ENCODE peak calls at places on chromosome 1, in ten cellular contexts. One of them, this sample, is unnamed.

GRCh38 chr1:185585770-185586169 is 148.4 kb upstream of the HMCN1 start:
- DNase-seq in tibial artery: no peak
- DNase-seq in iPS DF 6.9: no peak
- DNase-seq in ovary: no peak
- DNase-seq in colonic mucosa: peak
- DNase-seq in lower lobe of right lung: no peak
- DNase-seq in pancreas: no peak
- DNase-seq in AG04450: no peak
- DNase-seq in heart right ventricle: no peak
- DNase-seq in tibial nerve: no peak
- DNase-seq in this sample: no peak

GRCh38 chr1:174118726-174119125 is 40.6 kb upstream of the RABGAP1L start:
- DNase-seq in tibial artery: no peak
- DNase-seq in iPS DF 6.9: no peak
- DNase-seq in ovary: no peak
- DNase-seq in colonic mucosa: no peak
- DNase-seq in lower lobe of right lung: no peak
- DNase-seq in pancreas: no peak
- DNase-seq in AG04450: no peak
- DNase-seq in heart right ventricle: no peak
- DNase-seq in tibial nerve: no peak
- DNase-seq in this sample: no peak

GRCh38 chr1:44650159-44650831 is 24.0 kb downstream of the TMEM53 start:
- DNase-seq in tibial artery: no peak
- DNase-seq in iPS DF 6.9: no peak
- DNase-seq in ovary: no peak
- DNase-seq in colonic mucosa: no peak
- DNase-seq in lower lobe of right lung: no peak
- DNase-seq in pancreas: peak
- DNase-seq in AG04450: no peak
- DNase-seq in heart right ventricle: peak
- DNase-seq in tibial nerve: no peak
- DNase-seq in this sample: no peak

GRCh38 chr1:29381426-29381825 is 145.1 kb downstream of the PTPRU start:
- DNase-seq in tibial artery: no peak
- DNase-seq in iPS DF 6.9: no peak
- DNase-seq in ovary: no peak
- DNase-seq in colonic mucosa: no peak
- DNase-seq in lower lobe of right lung: no peak
- DNase-seq in pancreas: no peak
- DNase-seq in AG04450: no peak
- DNase-seq in heart right ventricle: no peak
- DNase-seq in tibial nerve: no peak
- DNase-seq in this sample: no peak

GRCh38 chr1:17849216-17849615 is 94.1 kb downstream of the ACTL8 start:
- DNase-seq in tibial artery: no peak
- DNase-seq in iPS DF 6.9: no peak
- DNase-seq in ovary: no peak
- DNase-seq in colonic mucosa: no peak
- DNase-seq in lower lobe of right lung: no peak
- DNase-seq in pancreas: no peak
- DNase-seq in AG04450: no peak
- DNase-seq in heart right ventricle: no peak
- DNase-seq in tibial nerve: no peak
- DNase-seq in this sample: no peak

GRCh38 chr1:3822421-3822820 is 26.1 kb upstream of the LRRC47 start:
- DNase-seq in tibial artery: peak
- DNase-seq in iPS DF 6.9: no peak
- DNase-seq in ovary: no peak
- DNase-seq in colonic mucosa: no peak
- DNase-seq in lower lobe of right lung: peak
- DNase-seq in pancreas: no peak
- DNase-seq in AG04450: no peak
- DNase-seq in heart right ventricle: no peak
- DNase-seq in tibial nerve: no peak
- DNase-seq in this sample: no peak

GRCh38 chr1:2194319-2194897 is at the start of gene FAAP20:
- DNase-seq in tibial artery: no peak
- DNase-seq in iPS DF 6.9: no peak
- DNase-seq in ovary: no peak
- DNase-seq in colonic mucosa: no peak
- DNase-seq in lower lobe of right lung: no peak
- DNase-seq in pancreas: no peak
- DNase-seq in AG04450: no peak
- DNase-seq in heart right ventricle: peak
- DNase-seq in tibial nerve: no peak
- DNase-seq in this sample: no peak

GRCh38 chr1:186435336-186435735 is 25.6 kb downstream of the PDC start:
- DNase-seq in tibial artery: no peak
- DNase-seq in iPS DF 6.9: no peak
- DNase-seq in ovary: no peak
- DNase-seq in colonic mucosa: no peak
- DNase-seq in lower lobe of right lung: no peak
- DNase-seq in pancreas: no peak
- DNase-seq in AG04450: no peak
- DNase-seq in heart right ventricle: no peak
- DNase-seq in tibial nerve: no peak
- DNase-seq in this sample: no peak

GRCh38 chr1:81158592-81158991 is 642.1 kb upstream of the ADGRL2 start:
- DNase-seq in tibial artery: no peak
- DNase-seq in iPS DF 6.9: no peak
- DNase-seq in ovary: peak
- DNase-seq in colonic mucosa: no peak
- DNase-seq in lower lobe of right lung: no peak
- DNase-seq in pancreas: no peak
- DNase-seq in AG04450: no peak
- DNase-seq in heart right ventricle: no peak
- DNase-seq in tibial nerve: no peak
- DNase-seq in this sample: no peak

GRCh38 chr1:228001738-228002535 is 4.9 kb upstream of the WNT3A start:
- DNase-seq in tibial artery: peak
- DNase-seq in iPS DF 6.9: no peak
- DNase-seq in ovary: no peak
- DNase-seq in colonic mucosa: no peak
- DNase-seq in lower lobe of right lung: no peak
- DNase-seq in pancreas: no peak
- DNase-seq in AG04450: no peak
- DNase-seq in heart right ventricle: no peak
- DNase-seq in tibial nerve: no peak
- DNase-seq in this sample: no peak

DNA sequence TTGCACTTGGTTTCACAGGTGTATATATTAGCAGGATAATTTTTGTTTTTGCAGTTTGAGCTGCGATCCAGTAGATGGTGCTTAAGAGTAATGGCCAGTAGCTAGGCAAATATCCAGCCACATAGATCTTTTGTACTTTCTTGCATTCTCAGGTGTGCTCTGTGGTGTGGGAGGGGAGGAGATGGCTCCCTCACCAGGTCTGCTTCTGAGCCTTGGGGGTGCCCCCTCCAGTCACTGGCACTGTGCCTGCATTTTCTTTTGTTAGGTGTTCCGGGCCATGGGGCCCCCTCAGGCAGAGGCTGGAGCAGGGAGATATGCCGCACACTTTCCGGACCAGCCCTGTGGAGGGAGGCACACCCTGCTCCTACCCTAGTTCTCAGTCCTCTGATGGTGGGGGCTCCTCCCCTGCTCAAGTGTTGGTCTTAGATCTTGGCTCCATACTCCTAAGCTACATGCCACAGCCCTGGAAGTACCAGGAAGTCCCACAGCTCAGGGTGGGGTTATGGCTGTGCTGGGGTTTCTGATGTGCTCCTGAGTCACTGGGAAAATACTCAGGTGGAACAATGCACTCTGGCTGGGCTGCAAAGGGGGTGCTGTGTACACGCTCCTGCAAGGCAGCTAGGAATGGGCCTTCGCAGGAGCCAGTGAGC is 197.6 kb upstream of the DMRTA2 start:
- DNase-seq in tibial artery: no peak
- DNase-seq in iPS DF 6.9: peak
- DNase-seq in ovary: no peak
- DNase-seq in colonic mucosa: peak
- DNase-seq in lower lobe of right lung: peak
- DNase-seq in pancreas: no peak
- DNase-seq in AG04450: no peak
- DNase-seq in heart right ventricle: no peak
- DNase-seq in tibial nerve: no peak
- DNase-seq in this sample: no peak
- H3K4me3 ChIP-seq in tibial artery: no peak
- H3K4me3 ChIP-seq in iPS DF 6.9: no peak
- H3K4me3 ChIP-seq in ovary: no peak
- H3K4me3 ChIP-seq in colonic mucosa: no peak
- H3K4me3 ChIP-seq in lower lobe of right lung: no peak
- H3K4me3 ChIP-seq in pancreas: no peak
- H3K4me3 ChIP-seq in AG04450: no peak
- H3K4me3 ChIP-seq in heart right ventricle: no peak
- H3K4me3 ChIP-seq in tibial nerve: no peak
- H3K4me3 ChIP-seq in this sample: no peak

DNA sequence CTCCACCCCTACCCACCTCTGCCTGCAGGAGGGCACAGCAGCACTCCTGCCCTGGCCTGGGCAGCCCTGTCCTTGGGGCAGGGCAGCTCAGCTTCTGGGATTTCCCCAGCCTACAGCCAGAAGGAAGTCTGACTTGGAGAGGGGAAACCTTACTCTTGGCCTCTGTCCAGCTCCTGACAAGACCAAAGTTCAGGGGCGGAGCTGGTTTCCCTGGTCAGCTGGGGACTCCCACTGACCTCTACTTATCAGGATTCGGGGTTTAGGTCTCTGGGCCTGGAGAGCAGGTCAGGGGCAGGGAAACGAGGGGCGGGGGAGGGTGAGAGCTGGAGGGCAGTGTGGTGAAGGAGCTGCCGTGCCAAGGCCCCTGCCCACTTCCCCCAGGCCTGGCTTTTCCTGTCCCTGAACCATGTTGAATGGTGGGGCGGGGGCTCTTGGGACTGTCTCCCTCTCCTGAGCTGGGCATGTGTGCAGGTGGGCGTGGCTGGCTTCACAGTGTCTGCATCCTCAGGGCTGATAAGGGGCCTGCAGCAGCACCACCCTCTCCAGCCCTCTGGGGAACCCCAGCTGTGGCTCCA is 16.8 kb upstream of the ETV3 start:
- DNase-seq in tibial artery: peak
- DNase-seq in iPS DF 6.9: no peak
- DNase-seq in ovary: peak
- DNase-seq in colonic mucosa: peak
- DNase-seq in lower lobe of right lung: peak
- DNase-seq in pancreas: peak
- DNase-seq in AG04450: no peak
- DNase-seq in heart right ventricle: peak
- DNase-seq in tibial nerve: peak
- DNase-seq in this sample: no peak
- H3K27ac ChIP-seq in tibial artery: no peak
- H3K27ac ChIP-seq in iPS DF 6.9: no peak
- H3K27ac ChIP-seq in ovary: no peak
- H3K27ac ChIP-seq in colonic mucosa: peak
- H3K27ac ChIP-seq in lower lobe of right lung: peak
- H3K27ac ChIP-seq in pancreas: no peak
- H3K27ac ChIP-seq in AG04450: no peak
- H3K27ac ChIP-seq in heart right ventricle: no peak
- H3K27ac ChIP-seq in tibial nerve: no peak
- H3K27ac ChIP-seq in this sample: no peak

GRCh38 chr1:70706381-70707173 is 295.5 kb downstream of the CTH start:
- DNase-seq in tibial artery: no peak
- DNase-seq in iPS DF 6.9: no peak
- DNase-seq in ovary: no peak
- DNase-seq in colonic mucosa: no peak
- DNase-seq in lower lobe of right lung: no peak
- DNase-seq in pancreas: peak
- DNase-seq in AG04450: no peak
- DNase-seq in heart right ventricle: peak
- DNase-seq in tibial nerve: no peak
- DNase-seq in this sample: no peak
- H3K4me3 ChIP-seq in tibial artery: peak
- H3K4me3 ChIP-seq in iPS DF 6.9: peak
- H3K4me3 ChIP-seq in ovary: peak
- H3K4me3 ChIP-seq in colonic mucosa: no peak
- H3K4me3 ChIP-seq in lower lobe of right lung: peak
- H3K4me3 ChIP-seq in pancreas: peak
- H3K4me3 ChIP-seq in AG04450: peak
- H3K4me3 ChIP-seq in heart right ventricle: no peak
- H3K4me3 ChIP-seq in tibial nerve: peak
- H3K4me3 ChIP-seq in this sample: no peak

GRCh38 chr1:232968396-232968795 is 18.0 kb downstream of the NTPCR start:
- DNase-seq in tibial artery: no peak
- DNase-seq in iPS DF 6.9: no peak
- DNase-seq in ovary: no peak
- DNase-seq in colonic mucosa: no peak
- DNase-seq in lower lobe of right lung: no peak
- DNase-seq in pancreas: no peak
- DNase-seq in AG04450: no peak
- DNase-seq in heart right ventricle: no peak
- DNase-seq in tibial nerve: no peak
- DNase-seq in this sample: no peak

GRCh38 chr1:232966663-232967062 is 16.3 kb downstream of the NTPCR start:
- DNase-seq in tibial artery: no peak
- DNase-seq in iPS DF 6.9: no peak
- DNase-seq in ovary: no peak
- DNase-seq in colonic mucosa: peak
- DNase-seq in lower lobe of right lung: no peak
- DNase-seq in pancreas: no peak
- DNase-seq in AG04450: no peak
- DNase-seq in heart right ventricle: no peak
- DNase-seq in tibial nerve: no peak
- DNase-seq in this sample: no peak

GRCh38 chr1:232963366-232963765 is 13.0 kb downstream of the NTPCR start:
- DNase-seq in tibial artery: no peak
- DNase-seq in iPS DF 6.9: no peak
- DNase-seq in ovary: no peak
- DNase-seq in colonic mucosa: no peak
- DNase-seq in lower lobe of right lung: no peak
- DNase-seq in pancreas: no peak
- DNase-seq in AG04450: no peak
- DNase-seq in heart right ventricle: no peak
- DNase-seq in tibial nerve: peak
- DNase-seq in this sample: no peak

GRCh38 chr1:232965124-232965911 is 14.9 kb downstream of the NTPCR start:
- DNase-seq in tibial artery: no peak
- DNase-seq in iPS DF 6.9: no peak
- DNase-seq in ovary: no peak
- DNase-seq in colonic mucosa: no peak
- DNase-seq in lower lobe of right lung: no peak
- DNase-seq in pancreas: no peak
- DNase-seq in AG04450: no peak
- DNase-seq in heart right ventricle: no peak
- DNase-seq in tibial nerve: no peak
- DNase-seq in this sample: no peak

DNA sequence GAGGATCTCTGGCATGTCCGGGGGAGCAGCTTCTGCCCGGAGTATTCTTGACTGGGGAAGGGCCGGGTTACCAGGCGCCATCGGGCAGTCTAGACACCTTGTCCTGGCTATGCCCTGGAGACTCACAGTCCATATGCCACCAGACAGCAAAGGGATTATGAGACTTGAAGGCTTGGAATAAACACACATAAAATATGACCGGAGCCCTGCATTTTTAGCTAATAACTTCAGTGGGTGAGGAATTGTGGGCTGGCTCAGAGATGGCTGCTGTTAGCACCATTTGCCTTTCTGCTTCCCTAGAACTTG is 15.5 kb downstream of the NTPCR start:
- DNase-seq in tibial artery: no peak
- DNase-seq in iPS DF 6.9: no peak
- DNase-seq in ovary: no peak
- DNase-seq in colonic mucosa: no peak
- DNase-seq in lower lobe of right lung: no peak
- DNase-seq in pancreas: no peak
- DNase-seq in AG04450: no peak
- DNase-seq in heart right ventricle: no peak
- DNase-seq in tibial nerve: no peak
- DNase-seq in this sample: no peak
- H3K27ac ChIP-seq in tibial artery: no peak
- H3K27ac ChIP-seq in iPS DF 6.9: no peak
- H3K27ac ChIP-seq in ovary: no peak
- H3K27ac ChIP-seq in colonic mucosa: peak
- H3K27ac ChIP-seq in lower lobe of right lung: peak
- H3K27ac ChIP-seq in pancreas: no peak
- H3K27ac ChIP-seq in AG04450: no peak
- H3K27ac ChIP-seq in heart right ventricle: no peak
- H3K27ac ChIP-seq in tibial nerve: no peak
- H3K27ac ChIP-seq in this sample: no peak